ENCODE peak calls at places on chromosome 3, in five cellular contexts. F is H1, S is HepG2, M is K562, C is GM12878. L is an unnamed sample.

GRCh38 chr3:41405466-41405865 is 206.2 kb downstream of the CTNNB1 start:
- DNase-seq in F (no peak), S (no peak), M (no peak), C (no peak), L (no peak)

GRCh38 chr3:178435575-178435974 is 100.7 kb upstream of the KCNMB2 start:
- DNase-seq in S (no peak), F (no peak), C (no peak), M (no peak), L (no peak)

GRCh38 chr3:47646362-47646761 is 67.7 kb upstream of the CSPG5 start:
- DNase-seq in C (no peak), M (no peak), F (no peak), S (no peak), L (no peak)

GRCh38 chr3:178517665-178518366 is 18.4 kb upstream of the KCNMB2 start:
- DNase-seq in F (no peak), S (no peak), C (no peak), M (no peak), L (no peak)

GRCh38 chr3:12993623-12994356 is 79.4 kb downstream of the IQSEC1 start:
- DNase-seq in M (peak), S (no peak), C (no peak), F (no peak), L (no peak)

GRCh38 chr3:191136347-191136746 is 62.7 kb upstream of the OSTN start:
- DNase-seq in C (no peak), F (peak), M (no peak), S (peak), L (peak)

GRCh38 chr3:132721479-132722164 is 587 bp downstream of the NPHP3 start:
- DNase-seq in S (peak), C (no peak), M (no peak), F (no peak), L (no peak)

GRCh38 chr3:126746395-126747177 is 42.5 kb downstream of the CHCHD6 start:
- DNase-seq in M (peak), C (no peak), F (no peak), S (peak), L (peak)

GRCh38 chr3:169241928-169242751 is 421.4 kb downstream of the MECOM start:
- DNase-seq in F (no peak), C (no peak), M (no peak), S (no peak), L (no peak)

GRCh38 chr3:137105277-137105977 is 147.6 kb downstream of the IL20RB start:
- DNase-seq in S (peak), M (peak), F (no peak), C (peak), L (peak)

GRCh38 chr3:46520531-46520930 is 22.8 kb downstream of the RTP3 start:
- DNase-seq in C (no peak), F (no peak), M (no peak), S (no peak), L (no peak)

GRCh38 chr3:196207833-196208607 is 3.2 kb downstream of the ZDHHC19 start:
- DNase-seq in C (no peak), F (peak), S (no peak), M (peak), L (no peak)

GRCh38 chr3:133591271-133591742 is 17.8 kb downstream of the CDV3 start:
- DNase-seq in S (no peak), F (no peak), M (no peak), C (no peak), L (no peak)

GRCh38 chr3:89113887-89114840 is 6.7 kb downstream of the EPHA3 start:
- DNase-seq in C (no peak), F (peak), S (peak), M (no peak), L (no peak)

GRCh38 chr3:128804017-128804816 is 75.2 kb upstream of the ACAD9 start:
- DNase-seq in M (peak), F (no peak), C (peak), S (no peak), L (no peak)

GRCh38 chr3:129593595-129594339 is 12.7 kb downstream of the PLXND1 start:
- DNase-seq in C (no peak), S (peak), M (no peak), F (no peak), L (no peak)

GRCh38 chr3:28777806-28778475 is 429.3 kb upstream of the AZI2 start:
- DNase-seq in M (no peak), S (no peak), F (no peak), C (no peak), L (no peak)

GRCh38 chr3:159128628-159129027 is 326.8 kb downstream of the MFSD1 start:
- DNase-seq in C (no peak), F (no peak), S (no peak), M (no peak), L (peak)

GRCh38 chr3:108184824-108185223 is 37.4 kb downstream of the IFT57 start:
- DNase-seq in S (no peak), C (no peak), F (no peak), M (no peak), L (no peak)

GRCh38 chr3:173217127-173217526 is 76.1 kb upstream of the SPATA16 start:
- DNase-seq in C (no peak), F (no peak), M (no peak), S (no peak), L (no peak)

GRCh38 chr3:133330542-133330941 is 69.3 kb upstream of the BFSP2 start:
- DNase-seq in M (no peak), S (no peak), C (no peak), F (no peak), L (no peak)

DNA sequence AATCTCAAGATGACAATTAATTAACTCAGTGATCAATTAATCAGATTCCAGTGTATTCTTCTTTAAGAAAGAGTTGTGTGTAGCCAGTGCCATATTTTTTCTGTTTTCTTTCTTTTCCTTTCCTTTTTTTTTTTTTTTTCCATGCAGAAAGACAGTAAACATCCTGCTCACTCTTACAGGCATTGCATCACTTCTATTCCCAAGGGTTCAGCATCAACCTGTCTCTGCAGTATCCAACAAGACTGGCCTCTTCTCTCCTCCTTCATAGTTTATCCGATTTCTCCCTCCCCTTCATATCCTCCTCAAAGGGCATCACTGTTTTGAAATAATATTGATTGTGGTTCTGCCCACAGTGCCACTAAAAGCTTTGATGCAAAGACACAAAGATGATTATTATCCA is 17.0 kb upstream of the SLC9A9 start:
- DNase-seq in S (no peak), C (no peak), M (no peak), F (no peak), L (no peak)
- TF ChIP-seq ATF3 in S (no peak), C (no peak), M (no peak), F (no peak), L (no peak)

GRCh38 chr3:170690133-170690981 is 104.5 kb upstream of the SLC7A14 start:
- DNase-seq in F (no peak), C (no peak), S (peak), M (peak), L (peak)
- TF ChIP-seq RAD21 in F (peak), C (peak), S (peak), M (peak), L (peak)

GRCh38 chr3:34419801-34420200 is 621.4 kb downstream of the PDCD6IP start:
- DNase-seq in F (no peak), C (no peak), S (no peak), M (no peak), L (no peak)
- TF ChIP-seq ATF3 in F (no peak), C (no peak), S (no peak), M (no peak), L (no peak)

GRCh38 chr3:11794927-11795326 is 51.8 kb downstream of the TAMM41 start:
- DNase-seq in S (no peak), F (no peak), C (no peak), M (no peak), L (no peak)

DNA sequence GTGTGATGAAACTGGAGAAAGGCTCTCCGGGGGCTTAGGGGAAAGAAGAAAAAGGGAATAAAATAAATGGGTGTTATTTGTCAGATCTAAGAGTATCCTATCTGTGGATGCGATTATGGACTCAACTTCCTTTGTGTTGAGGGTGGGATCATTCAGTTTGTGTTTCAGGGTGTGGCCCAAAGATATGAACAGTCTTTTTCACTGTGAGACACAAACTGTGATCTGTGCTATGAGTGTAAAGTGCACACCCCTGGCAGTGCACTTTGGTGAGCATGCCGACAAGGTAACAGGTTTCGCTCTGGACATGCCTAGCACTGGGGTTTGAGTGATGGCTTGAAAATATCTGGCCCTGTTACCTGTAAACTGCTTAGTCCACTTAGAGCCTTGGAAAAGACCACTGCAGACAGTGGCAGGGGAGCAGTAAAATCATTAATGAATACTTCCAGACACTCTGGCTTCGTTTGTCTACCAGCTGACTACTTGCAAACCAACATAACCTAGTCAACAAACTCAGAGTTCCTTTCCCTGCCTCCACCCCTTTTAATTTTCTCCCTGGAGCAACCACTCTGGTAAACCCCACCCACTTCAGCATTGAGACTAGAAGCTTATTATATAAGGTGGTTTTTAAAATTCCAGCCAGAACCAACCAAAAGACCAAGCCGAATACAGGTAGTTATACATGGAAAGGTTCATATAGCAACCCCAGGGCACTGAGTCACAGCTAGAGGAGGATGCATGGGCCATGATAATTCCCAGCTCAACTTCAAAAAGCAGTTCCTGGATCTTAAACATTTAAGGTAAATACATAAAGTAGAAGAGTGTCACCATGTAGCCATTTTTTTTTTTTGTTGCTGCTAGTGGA is 55.1 kb downstream of the TAMM41 start:
- DNase-seq in S (no peak), C (no peak), M (no peak), F (no peak), L (no peak)
- TF ChIP-seq RAD21 in S (no peak), C (no peak), M (no peak), F (no peak), L (no peak)

GRCh38 chr3:125386811-125387210 is 11.7 kb upstream of the ZNF148 start:
- DNase-seq in F (no peak), M (no peak), S (no peak), C (no peak), L (no peak)
- TF ChIP-seq ATF3 in F (no peak), M (no peak), S (no peak), C (no peak), L (no peak)

GRCh38 chr3:184717608-184717995 is 5.7 kb upstream of the MAGEF1 start:
- DNase-seq in F (no peak), S (no peak), M (no peak), C (no peak), L (no peak)
- TF ChIP-seq RAD21 in F (no peak), S (no peak), M (no peak), C (no peak), L (no peak)

GRCh38 chr3:189132125-189132744 is 39.5 kb upstream of the TPRG1 start:
- DNase-seq in S (peak), F (no peak), M (no peak), C (peak), L (peak)
- TF ChIP-seq ATF3 in S (peak), F (no peak), M (no peak), C (no peak), L (peak)

GRCh38 chr3:183275418-183275817 is 22.4 kb downstream of the B3GNT5 start:
- DNase-seq in S (no peak), M (no peak), C (no peak), F (no peak), L (no peak)
- TF ChIP-seq RAD21 in S (no peak), M (no peak), C (no peak), F (no peak), L (no peak)

GRCh38 chr3:141795311-141795710 is 32.1 kb downstream of the GRK7 start:
- DNase-seq in F (no peak), M (no peak), S (no peak), C (no peak), L (no peak)
- TF ChIP-seq ATF3 in F (no peak), M (no peak), S (no peak), C (no peak), L (no peak)

L was measured in HCT116.